ENCODE peak calls at places on chromosome 1, in six cellular contexts. One of them, this sample, is unnamed.

GRCh38 chr1:93616996-93617669 is 64.5 kb downstream of the BCAR3 start:
- DNase-seq in Caki2: peak
- DNase-seq in GM12892: no peak
- DNase-seq in fibroblast of lung: no peak
- DNase-seq in SHP77: peak
- DNase-seq in AG08396: no peak
- DNase-seq in this sample: no peak

GRCh38 chr1:225642177-225642576 is 10.7 kb downstream of the ENAH start:
- DNase-seq in Caki2: no peak
- DNase-seq in GM12892: no peak
- DNase-seq in fibroblast of lung: no peak
- DNase-seq in SHP77: no peak
- DNase-seq in AG08396: no peak
- DNase-seq in this sample: no peak

GRCh38 chr1:174406421-174406820 is 41.3 kb upstream of the GPR52 start:
- DNase-seq in Caki2: no peak
- DNase-seq in GM12892: no peak
- DNase-seq in fibroblast of lung: no peak
- DNase-seq in SHP77: no peak
- DNase-seq in AG08396: no peak
- DNase-seq in this sample: no peak

GRCh38 chr1:15848929-15849774 is 1.6 kb downstream of the SPEN start:
- DNase-seq in Caki2: peak
- DNase-seq in GM12892: no peak
- DNase-seq in fibroblast of lung: peak
- DNase-seq in SHP77: peak
- DNase-seq in AG08396: peak
- DNase-seq in this sample: peak

GRCh38 chr1:117810553-117810952 is 118.9 kb downstream of the GDAP2 start:
- DNase-seq in Caki2: no peak
- DNase-seq in GM12892: no peak
- DNase-seq in fibroblast of lung: peak
- DNase-seq in SHP77: no peak
- DNase-seq in AG08396: no peak
- DNase-seq in this sample: no peak

GRCh38 chr1:110061341-110061740 is 9.1 kb downstream of the ALX3 start:
- DNase-seq in Caki2: no peak
- DNase-seq in GM12892: no peak
- DNase-seq in fibroblast of lung: no peak
- DNase-seq in SHP77: no peak
- DNase-seq in AG08396: no peak
- DNase-seq in this sample: no peak

GRCh38 chr1:41404308-41404755 is 43.1 kb downstream of the FOXO6 start:
- DNase-seq in Caki2: peak
- DNase-seq in GM12892: no peak
- DNase-seq in fibroblast of lung: no peak
- DNase-seq in SHP77: peak
- DNase-seq in AG08396: no peak
- DNase-seq in this sample: peak

GRCh38 chr1:185816460-185816859 is 82.3 kb downstream of the HMCN1 start:
- DNase-seq in Caki2: no peak
- DNase-seq in GM12892: no peak
- DNase-seq in fibroblast of lung: peak
- DNase-seq in SHP77: no peak
- DNase-seq in AG08396: no peak
- DNase-seq in this sample: no peak

GRCh38 chr1:12206792-12207424 is 22.9 kb upstream of the VPS13D start:
- DNase-seq in Caki2: no peak
- DNase-seq in GM12892: no peak
- DNase-seq in fibroblast of lung: no peak
- DNase-seq in SHP77: no peak
- DNase-seq in AG08396: no peak
- DNase-seq in this sample: no peak

GRCh38 chr1:108913105-108913948 is 36.5 kb downstream of the GPSM2 start:
- DNase-seq in Caki2: no peak
- DNase-seq in GM12892: no peak
- DNase-seq in fibroblast of lung: peak
- DNase-seq in SHP77: no peak
- DNase-seq in AG08396: no peak
- DNase-seq in this sample: no peak

GRCh38 chr1:21857142-21857839 is 45.2 kb downstream of the LDLRAD2 start:
- DNase-seq in Caki2: no peak
- DNase-seq in GM12892: no peak
- DNase-seq in fibroblast of lung: peak
- DNase-seq in SHP77: no peak
- DNase-seq in AG08396: peak
- DNase-seq in this sample: peak

GRCh38 chr1:49728377-49728776 is 295.4 kb downstream of the AGBL4 start:
- DNase-seq in Caki2: no peak
- DNase-seq in GM12892: no peak
- DNase-seq in fibroblast of lung: no peak
- DNase-seq in SHP77: no peak
- DNase-seq in AG08396: no peak
- DNase-seq in this sample: no peak

GRCh38 chr1:226064816-226065248 is 2.3 kb downstream of the H3-3A start:
- DNase-seq in Caki2: peak
- DNase-seq in GM12892: no peak
- DNase-seq in fibroblast of lung: peak
- DNase-seq in SHP77: peak
- DNase-seq in AG08396: peak
- DNase-seq in this sample: peak

GRCh38 chr1:171250263-171250662 is 2.0 kb downstream of the FMO1 start:
- DNase-seq in Caki2: no peak
- DNase-seq in GM12892: no peak
- DNase-seq in fibroblast of lung: no peak
- DNase-seq in SHP77: no peak
- DNase-seq in AG08396: no peak
- DNase-seq in this sample: no peak

GRCh38 chr1:161382214-161383019 is 14.7 kb upstream of the CFAP126 start:
- DNase-seq in Caki2: peak
- DNase-seq in GM12892: no peak
- DNase-seq in fibroblast of lung: peak
- DNase-seq in SHP77: peak
- DNase-seq in AG08396: peak
- DNase-seq in this sample: peak

GRCh38 chr1:159856576-159856975 is 5.9 kb downstream of the VSIG8 start:
- DNase-seq in Caki2: no peak
- DNase-seq in GM12892: no peak
- DNase-seq in fibroblast of lung: no peak
- DNase-seq in SHP77: no peak
- DNase-seq in AG08396: no peak
- DNase-seq in this sample: no peak

GRCh38 chr1:7962011-7962335 is 462 bp downstream of the PARK7 start:
- DNase-seq in Caki2: no peak
- DNase-seq in GM12892: no peak
- DNase-seq in fibroblast of lung: no peak
- DNase-seq in SHP77: no peak
- DNase-seq in AG08396: no peak
- DNase-seq in this sample: no peak

GRCh38 chr1:13851726-13852125 is 151.7 kb downstream of the PRDM2 start:
- DNase-seq in Caki2: no peak
- DNase-seq in GM12892: no peak
- DNase-seq in fibroblast of lung: no peak
- DNase-seq in SHP77: no peak
- DNase-seq in AG08396: no peak
- DNase-seq in this sample: no peak

GRCh38 chr1:63024132-63024531 is 240.2 kb downstream of the ATG4C start:
- DNase-seq in Caki2: no peak
- DNase-seq in GM12892: no peak
- DNase-seq in fibroblast of lung: no peak
- DNase-seq in SHP77: no peak
- DNase-seq in AG08396: no peak
- DNase-seq in this sample: no peak

GRCh38 chr1:22133928-22134324 is 9.0 kb downstream of the WNT4 start:
- DNase-seq in Caki2: no peak
- DNase-seq in GM12892: no peak
- DNase-seq in fibroblast of lung: no peak
- DNase-seq in SHP77: no peak
- DNase-seq in AG08396: no peak
- DNase-seq in this sample: no peak

GRCh38 chr1:112803906-112804762 is 89.0 kb upstream of the PPM1J start:
- DNase-seq in Caki2: peak
- DNase-seq in GM12892: peak
- DNase-seq in fibroblast of lung: peak
- DNase-seq in SHP77: peak
- DNase-seq in AG08396: peak
- DNase-seq in this sample: peak

This sample was measured in HFFc6.